ENCODE peak calls at places on chromosomes 4 and X, in ten cellular contexts. Q is HFF-Myc, V is LoVo, S is NCI-H1105, B is MG63, D is smooth muscle cell of the brain vasculature, C is foreskin fibroblast, Z is type B pancreatic cell, W is T-helper 22 cell, P is GM10248. N is an unnamed sample.

GRCh38 chrX:115054876-115055275 is 37.5 kb upstream of the IL13RA2 start:
- DNase-seq in Q (no peak), V (no peak), S (no peak), B (no peak), D (no peak), C (no peak), Z (no peak), W (no peak), P (no peak), N (no peak)

GRCh38 chr4:94519925-94520789 is 68.4 kb downstream of the PDLIM5 start:
- DNase-seq in Q (no peak), V (no peak), S (no peak), B (no peak), D (no peak), C (peak; percentile 17), Z (no peak), W (no peak), P (no peak), N (no peak)

GRCh38 chr4:7135389-7135746 is 57.0 kb upstream of the SORCS2 start:
- DNase-seq in Q (no peak), V (no peak), S (no peak), B (peak; percentile 39), D (peak; percentile 83), C (peak; percentile 25), Z (no peak), W (no peak), P (no peak), N (no peak)

GRCh38 chrX:84933956-84934556 is 69.6 kb upstream of the APOOL start:
- DNase-seq in Q (no peak), V (no peak), S (no peak), B (no peak), D (no peak), C (no peak), Z (no peak), W (no peak), P (no peak), N (no peak)

GRCh38 chr4:29756966-29757365 is 963.2 kb upstream of the PCDH7 start:
- DNase-seq in Q (no peak), V (no peak), S (no peak), B (no peak), D (no peak), C (no peak), Z (no peak), W (no peak), P (no peak), N (no peak)

GRCh38 chr4:98506462-98507132 is 151.8 kb downstream of the TSPAN5 start:
- DNase-seq in Q (no peak), V (no peak), S (no peak), B (no peak), D (no peak), C (no peak), Z (no peak), W (no peak), P (no peak), N (no peak)

GRCh38 chr4:138344851-138345250 is 102.7 kb upstream of the SLC7A11 start:
- DNase-seq in Q (no peak), V (no peak), S (no peak), B (no peak), D (no peak), C (no peak), Z (no peak), W (no peak), P (no peak), N (no peak)

GRCh38 chrX:2664497-2664896 is 26.6 kb upstream of the CD99 start:
- DNase-seq in Q (peak; percentile 55), V (no peak), S (no peak), B (peak; percentile 86), D (peak; percentile 66), C (peak; percentile 87), Z (no peak), W (no peak), P (no peak), N (no peak)

GRCh38 chr4:35673137-35673536 is 571.2 kb downstream of the ARAP2 start:
- DNase-seq in Q (no peak), V (no peak), S (no peak), B (no peak), D (no peak), C (no peak), Z (no peak), W (no peak), P (no peak), N (no peak)

GRCh38 chr4:170423137-170423536 is 333.4 kb upstream of the AADAT start:
- DNase-seq in Q (peak; percentile 0), V (no peak), S (no peak), B (no peak), D (no peak), C (peak; percentile 69), Z (no peak), W (no peak), P (no peak), N (no peak)

GRCh38 chrX:9587551-9588096 is 122.8 kb downstream of the TBL1X start:
- DNase-seq in Q (no peak), V (no peak), S (no peak), B (no peak), D (no peak), C (no peak), Z (no peak), W (no peak), P (no peak), N (no peak)

GRCh38 chrX:41779058-41779564 is 55.1 kb downstream of the GPR82 start:
- DNase-seq in Q (peak; percentile 17), V (peak; percentile 64), S (peak; percentile 76), B (peak; percentile 19), D (peak; percentile 45), C (peak; percentile 77), Z (no peak), W (no peak), P (no peak), N (no peak)

GRCh38 chr4:85777908-85778808 is 303.2 kb downstream of the ARHGAP24 start:
- DNase-seq in Q (no peak), V (no peak), S (no peak), B (no peak), D (no peak), C (peak; percentile 44), Z (no peak), W (no peak), P (peak; percentile 22), N (no peak)

GRCh38 chrX:111837226-111837625 is 38.8 kb upstream of the TRPC5OS start:
- DNase-seq in Q (no peak), V (no peak), S (no peak), B (no peak), D (no peak), C (no peak), Z (no peak), W (no peak), P (no peak), N (no peak)

GRCh38 chr4:38605794-38606586 is 58.0 kb upstream of the KLF3 start:
- DNase-seq in Q (no peak), V (no peak), S (no peak), B (no peak), D (no peak), C (no peak), Z (no peak), W (no peak), P (no peak), N (no peak)

GRCh38 chr4:107853444-107854325 is 29.0 kb downstream of the SGMS2 start:
- DNase-seq in Q (no peak), V (peak; percentile 58), S (no peak), B (no peak), D (no peak), C (peak; percentile 71), Z (no peak), W (no peak), P (no peak), N (no peak)